ENCODE peak calls at places on chromosome 13, in nine cellular contexts. F is thoracic aorta, Q is fibroblast of mammary gland, S is PC-9, T is ascending aorta, M is left ventricle myocardium inferior, J is fibroblast of pulmonary artery, R is fibroblast of lung, L is cardiac muscle cell. K is an unnamed sample.

GRCh38 chr13:61277088-61277487 is 138.6 kb downstream of the PCDH20 start:
- DNase-seq in F (no peak), Q (no peak), S (no peak), T (no peak), M (no peak), J (no peak), R (no peak), L (no peak), K (no peak)

GRCh38 chr13:97434417-97435296 is 688 bp downstream of the RAP2A start:
- DNase-seq in F (no peak), Q (peak; percentile 24), S (peak; percentile 28), T (peak; percentile 73), M (peak; percentile 34), J (peak; percentile 28), R (peak; percentile 41), L (peak; percentile 33), K (peak; percentile 32)

GRCh38 chr13:36530050-36530789 is 97.9 kb downstream of the CCNA1 start:
- DNase-seq in F (no peak), Q (peak; percentile 27), S (no peak), T (no peak), M (no peak), J (peak; percentile 61), R (peak; percentile 88), L (peak; percentile 80), K (peak; percentile 48)

GRCh38 chr13:30520571-30520970 is 54.8 kb upstream of the HMGB1 start:
- DNase-seq in F (no peak), Q (peak; percentile 86), S (no peak), T (no peak), M (no peak), J (peak; percentile 22), R (peak; percentile 77), L (peak; percentile 6), K (peak; percentile 85)

GRCh38 chr13:40653558-40654318 is 12.7 kb downstream of the FOXO1 start:
- DNase-seq in F (no peak), Q (no peak), S (no peak), T (no peak), M (no peak), J (peak; percentile 53), R (peak; percentile 70), L (peak; percentile 71), K (peak; percentile 31)

GRCh38 chr13:18947376-18947977 is 234.1 kb downstream of the TUBA3C start:
- DNase-seq in F (no peak), Q (no peak), S (no peak), T (no peak), M (no peak), J (no peak), R (no peak), L (no peak), K (no peak)

GRCh38 chr13:80168089-80168850 is 172.7 kb downstream of the SPRY2 start:
- DNase-seq in F (no peak), Q (peak; percentile 60), S (no peak), T (no peak), M (no peak), J (peak; percentile 35), R (peak; percentile 45), L (peak; percentile 30), K (peak; percentile 33)

GRCh38 chr13:28658539-28658795 is 463 bp upstream of the POMP start:
- DNase-seq in F (no peak), Q (peak; percentile 22), S (no peak), T (no peak), M (no peak), J (no peak), R (no peak), L (peak; percentile 24), K (no peak)

GRCh38 chr13:97121894-97122293 is 100.2 kb upstream of the MBNL2 start:
- DNase-seq in F (no peak), Q (no peak), S (peak; percentile 20), T (no peak), M (no peak), J (peak; percentile 33), R (peak; percentile 79), L (peak; percentile 48), K (peak; percentile 35)

GRCh38 chr13:104015646-104016396 is 949.6 kb upstream of the SLC10A2 start:
- DNase-seq in F (no peak), Q (peak; percentile 8), S (no peak), T (no peak), M (no peak), J (peak; percentile 94), R (peak; percentile 96), L (peak; percentile 94), K (peak; percentile 91)

GRCh38 chr13:30194906-30195305 is 112.4 kb downstream of the KATNAL1 start:
- DNase-seq in F (no peak), Q (no peak), S (no peak), T (no peak), M (no peak), J (peak; percentile 35), R (peak; percentile 11), L (peak; percentile 53), K (peak; percentile 40)

GRCh38 chr13:61202042-61202441 is 213.6 kb downstream of the PCDH20 start:
- DNase-seq in F (no peak), Q (no peak), S (no peak), T (no peak), M (no peak), J (no peak), R (no peak), L (no peak), K (no peak)

GRCh38 chr13:40292536-40292935 is 373.9 kb downstream of the FOXO1 start:
- DNase-seq in F (no peak), Q (no peak), S (no peak), T (no peak), M (no peak), J (no peak), R (no peak), L (no peak), K (no peak)

GRCh38 chr13:100221166-100221565 is 132.3 kb downstream of the PCCA start:
- DNase-seq in F (no peak), Q (no peak), S (no peak), T (no peak), M (no peak), J (no peak), R (no peak), L (no peak), K (no peak)
- TF ChIP-seq CTCF in F (no peak), Q (no peak), S (no peak), T (no peak), M (no peak), J (no peak), R (no peak), L (no peak), K (no peak)

GRCh38 chr13:45885194-45885593 is 33.6 kb upstream of the SIAH3 start:
- DNase-seq in F (no peak), Q (no peak), S (no peak), T (no peak), M (no peak), J (no peak), R (no peak), L (no peak), K (no peak)

DNA sequence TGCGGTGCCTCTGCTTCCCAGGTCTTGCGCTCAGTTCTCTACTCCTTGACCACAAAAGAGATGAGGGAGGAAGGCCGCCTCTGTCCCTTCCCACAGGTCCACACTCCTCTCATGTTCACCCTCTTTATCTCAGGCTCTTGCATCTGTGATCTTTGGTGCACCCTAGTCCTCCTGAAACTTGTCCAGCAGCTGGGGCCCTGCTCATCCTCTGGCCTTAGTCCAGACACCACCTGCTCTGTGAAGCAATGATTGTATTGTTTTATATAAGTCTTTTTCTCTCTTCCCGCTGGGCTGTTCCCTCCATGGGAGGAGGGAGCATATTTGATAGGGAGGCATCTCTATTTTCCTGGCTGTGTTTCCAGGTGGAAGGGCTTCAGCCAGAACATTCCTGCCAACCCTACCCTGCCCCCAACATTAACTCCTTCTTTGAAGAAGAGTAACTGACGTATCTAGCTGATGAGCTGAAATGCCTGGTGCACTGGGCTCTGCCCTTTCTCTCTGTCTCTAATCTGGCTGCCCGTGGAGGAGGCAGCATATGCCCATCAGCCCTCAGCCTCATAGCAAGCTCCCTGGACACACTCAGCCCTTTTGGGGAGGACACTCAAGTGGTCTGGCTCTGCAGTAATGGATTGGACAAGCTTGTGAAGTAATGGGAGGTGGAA is 38.2 kb upstream of the SIAH3 start:
- DNase-seq in F (no peak), Q (no peak), S (no peak), T (no peak), M (no peak), J (no peak), R (no peak), L (no peak), K (no peak)
- H3K4me3 ChIP-seq in F (no peak overlapping the region), Q (no peak overlapping the region), S (no peak overlapping the region), T (no peak overlapping the region), M (no peak overlapping the region), J (no peak overlapping the region), R (no peak overlapping the region), L (no peak overlapping the region), K (no peak overlapping the region)

DNA sequence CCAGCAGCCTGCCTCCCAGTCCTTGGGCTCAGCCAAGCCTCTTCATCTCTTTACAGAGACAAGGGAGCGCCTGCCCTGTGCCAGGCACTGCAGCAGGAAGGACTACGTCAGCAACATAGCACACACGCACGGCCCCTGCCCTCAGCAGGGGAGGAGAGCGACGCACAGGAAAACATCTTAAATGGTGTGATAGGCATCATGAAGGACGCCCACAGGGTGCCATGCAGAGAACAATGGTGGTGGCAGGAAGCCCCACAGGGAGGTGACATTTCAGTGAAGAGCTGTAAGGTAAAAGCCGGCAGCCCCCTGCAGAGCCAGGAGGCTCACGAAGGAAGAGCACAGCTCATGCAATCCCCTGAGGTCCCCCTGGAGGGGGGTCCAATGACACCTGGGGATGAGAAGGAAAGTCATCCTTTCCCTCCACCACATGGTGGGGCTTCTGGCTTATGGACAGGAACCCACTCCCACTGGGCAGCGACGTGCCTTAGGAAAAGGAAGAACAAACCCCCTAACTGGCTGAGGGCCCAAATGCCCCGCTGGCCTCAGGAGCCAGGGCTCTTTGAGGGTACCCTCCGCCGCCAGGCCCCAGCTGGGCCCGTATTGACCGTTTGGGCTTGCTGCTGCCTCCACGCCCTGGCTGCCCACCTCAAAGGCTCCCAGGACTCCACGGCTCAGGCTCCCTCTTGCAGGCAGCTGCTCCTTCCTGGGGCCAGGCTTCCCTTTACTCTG is 37.3 kb upstream of the C13orf42 start:
- DNase-seq in F (no peak), Q (no peak), S (no peak), T (no peak), M (no peak), J (no peak), R (no peak), L (peak; percentile 5), K (no peak)
- TF ChIP-seq CTCF in F (no peak), Q (no peak), S (no peak), T (no peak), M (no peak), J (no peak), R (no peak), L (no peak), K (no peak)

DNA sequence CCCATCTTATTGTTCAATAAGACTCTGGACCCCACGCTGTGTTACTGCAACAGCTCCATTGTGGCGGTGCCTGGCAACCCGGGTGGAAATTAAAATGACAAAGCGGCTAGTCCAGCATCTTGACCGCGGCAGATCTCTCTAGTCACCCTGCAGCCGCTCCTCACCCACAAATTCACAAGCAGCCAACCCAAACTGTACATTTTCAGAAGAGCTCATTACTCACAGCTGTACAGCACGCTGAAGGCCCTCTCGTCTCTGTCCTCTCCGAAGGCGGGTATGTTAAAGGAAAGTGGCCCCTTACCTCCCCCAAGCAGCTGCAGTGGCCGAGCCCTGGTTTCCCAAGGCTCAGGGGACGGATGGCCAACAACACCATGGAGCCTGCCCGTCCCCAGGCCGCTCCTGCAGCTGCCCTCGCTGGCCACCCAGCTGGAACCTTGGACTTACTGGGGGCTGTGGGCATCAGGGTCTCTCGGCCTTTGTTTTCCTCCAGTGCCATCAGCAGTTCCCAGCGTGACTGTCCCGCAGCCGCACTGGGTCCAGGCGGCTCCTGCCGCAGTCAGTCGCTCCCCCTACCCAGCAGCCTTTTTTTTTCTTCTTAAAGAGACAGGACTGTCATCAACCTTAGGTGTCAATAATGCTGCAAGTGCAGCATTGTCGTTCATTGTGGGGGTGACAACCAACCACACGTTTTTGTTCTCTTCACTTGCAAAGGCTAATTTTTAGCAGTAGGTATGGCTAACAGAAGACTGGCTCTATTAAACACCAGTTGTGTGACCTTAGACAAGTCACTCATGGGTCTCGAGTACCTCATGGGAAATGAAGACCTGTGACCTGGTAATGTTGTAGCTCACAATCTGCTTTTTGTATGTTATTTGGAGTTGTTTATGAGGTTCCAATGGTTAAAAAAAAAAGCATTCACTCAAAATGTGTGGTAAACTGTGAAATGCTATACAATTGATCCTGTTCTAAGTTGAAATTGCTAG is at the start of gene SACS:
- DNase-seq in F (no peak), Q (peak; percentile 19), S (no peak), T (no peak), M (no peak), J (peak; percentile 48), R (peak; percentile 80), L (peak; percentile 52), K (peak; percentile 49)
- H3K4me3 ChIP-seq in F (peak within 1 kb of the TSS; percentile 87), Q (peak within 1 kb of the TSS; percentile 43), S (no peak within 1 kb of the TSS), T (peak within 1 kb of the TSS; percentile 55), M (peak within 1 kb of the TSS; percentile 71), J (peak within 1 kb of the TSS; percentile 69), R (peak within 1 kb of the TSS; percentile 91), L (peak within 1 kb of the TSS; percentile 90), K (peak within 1 kb of the TSS; percentile 63)